ENCODE peak calls at places on chromosome 11, in five cellular contexts. X is right lobe of liver, R is left ventricle myocardium inferior, L is Peyer's patch, W is coronary artery. J is an unnamed sample.
A peak's percentile ranks its signal among the peaks of the same experiment; 100 is the strongest.

GRCh38 chr11:35036642-35037041 is 102.3 kb upstream of the CD44 start:
- DNase-seq in X (no peak), R (no peak), L (no peak), W (no peak), J (no peak)

GRCh38 chr11:57342702-57343101 is 4.5 kb downstream of the P2RX3 start:
- DNase-seq in X (no peak), R (no peak), L (no peak), W (no peak), J (no peak)

GRCh38 chr11:16604784-16605439 is 133.5 kb upstream of the C11orf58 start:
- DNase-seq in X (peak; percentile 61), R (peak; percentile 56), L (peak; percentile 71), W (no peak), J (peak; percentile 88)

GRCh38 chr11:118572914-118573550 is 823 bp downstream of the ARCN1 start:
- DNase-seq in X (no peak), R (no peak), L (no peak), W (no peak), J (no peak)

GRCh38 chr11:46279393-46280099 is 2.1 kb downstream of the CREB3L1 start:
- DNase-seq in X (no peak), R (peak; percentile 76), L (peak; percentile 57), W (peak; percentile 75), J (peak; percentile 88)

GRCh38 chr11:65743928-65744698 is 23.5 kb upstream of the RNASEH2C start:
- DNase-seq in X (no peak), R (no peak), L (peak; percentile 56), W (no peak), J (peak; percentile 17)

GRCh38 chr11:120532511-120533196 is 21.1 kb downstream of the GRIK4 start:
- DNase-seq in X (no peak), R (no peak), L (no peak), W (no peak), J (no peak)

GRCh38 chr11:11444027-11444799 is 91.2 kb upstream of the CSNK2A3 start:
- DNase-seq in X (no peak), R (no peak), L (no peak), W (no peak), J (peak; percentile 66)

GRCh38 chr11:134581966-134582787 is 170.1 kb upstream of the B3GAT1 start:
- DNase-seq in X (no peak), R (no peak), L (no peak), W (peak; percentile 22), J (no peak)

GRCh38 chr11:12114487-12115033 is 4.2 kb downstream of the MICAL2 start:
- DNase-seq in X (no peak), R (no peak), L (peak; percentile 62), W (no peak), J (peak; percentile 68)

GRCh38 chr11:26510201-26510600 is 61.9 kb downstream of the MUC15 start:
- DNase-seq in X (no peak), R (no peak), L (no peak), W (no peak), J (no peak)

GRCh38 chr11:73223998-73224730 is 6.1 kb downstream of the P2RY2 start:
- DNase-seq in X (no peak), R (no peak), L (no peak), W (no peak), J (no peak)

GRCh38 chr11:29019960-29020683 is 911.9 kb downstream of the METTL15 start:
- DNase-seq in X (no peak), R (no peak), L (no peak), W (no peak), J (no peak)

GRCh38 chr11:134049303-134049702 is 19.6 kb upstream of the JAM3 start:
- DNase-seq in X (no peak), R (no peak), L (peak; percentile 34), W (no peak), J (no peak)

GRCh38 chr11:134802116-134802515 is 390.1 kb upstream of the B3GAT1 start:
- DNase-seq in X (no peak), R (no peak), L (no peak), W (no peak), J (no peak)

GRCh38 chr11:22407899-22408298 is 69.7 kb downstream of the SLC17A6 start:
- DNase-seq in X (no peak), R (no peak), L (no peak), W (no peak), J (no peak)

GRCh38 chr11:133403900-133404299 is 128.4 kb downstream of the OPCML start:
- DNase-seq in X (no peak), R (no peak), L (peak; percentile 53), W (no peak), J (no peak)

GRCh38 chr11:124510279-124510678 is 33.2 kb downstream of the OR8B12 start:
- DNase-seq in X (no peak), R (no peak), L (no peak), W (no peak), J (no peak)

GRCh38 chr11:10139656-10140055 is 154.4 kb downstream of the SBF2 start:
- DNase-seq in X (no peak), R (no peak), L (no peak), W (no peak), J (no peak)

GRCh38 chr11:73242291-73243092 is 24.4 kb downstream of the P2RY2 start:
- DNase-seq in X (peak; percentile 74), R (peak; percentile 74), L (peak; percentile 86), W (peak; percentile 68), J (peak; percentile 92)

GRCh38 chr11:96299155-96299883 is 43.7 kb downstream of the MAML2 start:
- DNase-seq in X (no peak), R (no peak), L (no peak), W (no peak), J (no peak)

GRCh38 chr11:78079232-78080083 is at the start of gene NDUFC2:
- DNase-seq in X (peak; percentile 78), R (peak; percentile 82), L (peak; percentile 88), W (peak; percentile 89), J (peak; percentile 82)

GRCh38 chr11:57072640-57073039 is 83.9 kb downstream of the OR5AK2 start:
- DNase-seq in X (no peak), R (no peak), L (no peak), W (no peak), J (no peak)

GRCh38 chr11:9748361-9748970 is 84.6 kb downstream of the SWAP70 start:
- DNase-seq in X (no peak), R (no peak), L (peak; percentile 83), W (no peak), J (peak; percentile 70)

GRCh38 chr11:36452231-36452630 is 57.8 kb downstream of the TRAF6 start:
- DNase-seq in X (no peak), R (no peak), L (no peak), W (no peak), J (peak; percentile 64)
- H3K27ac ChIP-seq in X (no peak overlapping the region), R (peak overlapping the region; percentile 36), L (peak overlapping the region; percentile 43), W (peak overlapping the region; percentile 95), J (no peak overlapping the region)

DNA sequence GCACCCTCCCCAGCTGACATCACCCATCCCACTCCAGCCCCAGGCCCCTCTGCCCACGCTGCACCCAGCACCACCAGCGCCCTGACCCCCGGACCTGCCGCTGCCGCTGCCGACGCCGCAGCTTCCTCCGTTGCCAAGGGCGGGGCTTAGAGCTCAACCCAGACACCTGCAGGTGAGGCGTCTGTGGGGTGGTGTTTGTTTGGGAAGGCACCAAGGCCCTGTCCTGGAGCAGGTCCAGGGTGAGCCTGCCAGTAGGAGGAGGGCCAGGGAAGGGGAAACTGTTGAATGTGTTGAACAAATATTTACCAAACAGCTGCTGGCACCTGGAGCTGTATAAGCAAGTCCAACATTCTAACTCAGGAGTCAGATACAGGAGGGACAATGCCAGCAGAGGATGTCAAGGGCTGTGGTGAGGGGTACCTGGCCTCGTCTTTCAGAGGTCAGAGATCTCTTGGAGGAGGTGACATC is 3.1 kb downstream of the VEGFB start:
- DNase-seq in X (peak; percentile 90), R (no peak), L (peak; percentile 84), W (no peak), J (peak; percentile 66)
- H3K27ac ChIP-seq in X (peak overlapping the region; percentile 5), R (peak overlapping the region; percentile 100), L (peak overlapping the region; percentile 34), W (peak overlapping the region; percentile 31), J (no peak overlapping the region)

DNA sequence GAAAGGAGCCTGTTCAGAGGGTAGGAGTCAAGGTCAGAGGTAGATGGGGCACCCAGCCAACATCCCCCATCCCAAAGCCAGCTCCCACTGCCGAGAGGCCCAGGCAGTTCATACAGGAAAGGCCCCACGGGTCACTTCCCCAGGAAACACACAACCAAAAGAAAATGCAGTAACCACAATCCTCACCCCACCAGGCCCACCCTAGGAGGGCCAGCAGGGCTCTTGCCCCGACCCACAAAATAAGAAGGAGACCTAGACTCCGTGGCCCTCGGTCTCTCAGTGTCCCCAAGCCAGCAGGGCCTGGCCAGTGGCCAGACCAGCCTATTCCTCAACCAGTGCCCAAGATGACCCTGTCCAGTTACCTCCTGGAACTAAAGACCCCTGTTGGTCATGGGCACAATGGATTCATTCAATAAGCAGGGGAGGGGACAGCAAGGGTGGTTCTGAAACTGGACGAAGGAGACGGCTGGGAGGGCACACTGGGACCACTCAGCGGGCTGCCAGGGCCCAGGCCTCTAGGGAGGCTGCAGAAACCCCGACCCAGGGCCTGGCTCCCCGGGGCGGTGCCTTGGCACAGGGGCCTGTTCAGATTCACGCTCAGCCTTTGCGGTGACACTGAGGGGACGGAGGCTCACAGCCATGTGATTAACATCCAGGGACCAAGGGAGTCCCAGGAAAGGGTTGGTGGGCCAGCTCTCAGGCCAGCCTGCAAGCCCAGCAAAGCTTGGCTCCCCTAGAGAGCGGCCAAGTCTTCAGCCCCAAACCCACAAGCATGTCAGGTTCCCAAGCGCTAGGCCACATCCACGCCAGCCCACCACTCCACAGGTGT is 5.5 kb downstream of the RAB3IL1 start:
- DNase-seq in X (peak; percentile 26), R (peak; percentile 22), L (peak; percentile 42), W (peak; percentile 72), J (peak; percentile 65)
- H3K27ac ChIP-seq in X (no peak overlapping the region), R (peak overlapping the region; percentile 54), L (no peak overlapping the region), W (peak overlapping the region; percentile 82), J (no peak overlapping the region)

GRCh38 chr11:126032374-126032773 is 30.3 kb downstream of the CDON start:
- DNase-seq in X (no peak), R (no peak), L (no peak), W (no peak), J (no peak)

GRCh38 chr11:126034026-126034822 is 28.4 kb downstream of the CDON start:
- DNase-seq in X (no peak), R (no peak), L (no peak), W (no peak), J (no peak)

GRCh38 chr11:126035718-126036117 is 26.9 kb downstream of the CDON start:
- DNase-seq in X (no peak), R (no peak), L (no peak), W (no peak), J (no peak)

GRCh38 chr11:126039485-126040271 is 23.0 kb downstream of the CDON start:
- DNase-seq in X (no peak), R (no peak), L (no peak), W (no peak), J (no peak)

DNA sequence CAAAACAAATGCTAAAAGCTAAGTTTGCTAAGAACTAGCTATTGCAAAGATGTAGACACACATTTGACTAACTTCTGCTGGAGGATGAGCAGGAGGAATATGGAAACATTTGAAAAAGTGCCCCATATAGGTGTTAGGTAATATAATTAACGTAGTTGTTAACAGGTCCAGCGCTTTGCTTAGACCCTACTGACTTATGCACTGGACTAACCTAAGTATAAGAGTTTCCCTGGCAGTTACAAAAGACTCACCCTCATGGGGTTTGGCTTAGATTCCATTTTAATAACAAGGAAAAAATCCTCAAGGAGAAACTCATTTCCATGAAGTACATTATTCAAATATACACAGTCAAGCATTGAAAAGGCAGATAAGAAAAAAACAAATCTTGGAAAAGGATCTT is 27.8 kb downstream of the CDON start:
- DNase-seq in X (no peak), R (no peak), L (no peak), W (no peak), J (no peak)
- H3K27ac ChIP-seq in X (no peak overlapping the region), R (no peak overlapping the region), L (no peak overlapping the region), W (no peak overlapping the region), J (no peak overlapping the region)

J was measured in right cardiac atrium.